ENCODE peak calls at places on chromosomes 6 and 20, in eight cellular contexts. H, V, Z, Q, J, S, P and M are unnamed samples.

GRCh38 chr6:118971682-118972081 is 36.7 kb upstream of the MCM9 start:
- DNase-seq in H (no peak), Q (no peak), P (no peak), Z (no peak), S (no peak), J (no peak), V (no peak), M (no peak)

GRCh38 chr6:111921108-111921507 is 47.9 kb upstream of the FYN start:
- DNase-seq in J (no peak), H (no peak), Q (no peak), P (no peak), S (no peak), V (no peak), Z (no peak), M (no peak)

GRCh38 chr20:52847739-52848359 is 124.3 kb upstream of the TSHZ2 start:
- DNase-seq in Z (no peak), H (peak; percentile 6), P (no peak), Q (no peak), J (no peak), V (no peak), S (no peak), M (no peak)

GRCh38 chr20:53819973-53820451 is 226.4 kb upstream of the ZNF217 start:
- DNase-seq in Z (no peak), S (no peak), J (no peak), H (no peak), V (no peak), P (no peak), Q (no peak), M (no peak)

GRCh38 chr20:48725589-48725991 is 102.2 kb downstream of the PREX1 start:
- DNase-seq in Q (no peak), P (peak; percentile 12), V (no peak), Z (no peak), S (no peak), J (no peak), H (no peak), M (no peak)

GRCh38 chr6:128710305-128710704 is 172.6 kb upstream of the LAMA2 start:
- DNase-seq in Q (no peak), H (no peak), J (no peak), P (no peak), S (no peak), V (no peak), Z (no peak), M (no peak)

GRCh38 chr6:89999154-89999553 is 104.9 kb downstream of the GJA10 start:
- DNase-seq in J (peak; percentile 48), S (no peak), Q (no peak), Z (no peak), P (peak; percentile 94), V (no peak), H (peak; percentile 100), M (peak; percentile 44)

GRCh38 chr6:43248107-43248506 is 4.8 kb downstream of the TTBK1 start:
- DNase-seq in H (no peak), J (no peak), P (no peak), S (no peak), Z (no peak), Q (no peak), V (no peak), M (no peak)

GRCh38 chr6:21909321-21909720 is 315.8 kb downstream of the SOX4 start:
- DNase-seq in H (no peak), Q (no peak), P (no peak), V (no peak), S (no peak), Z (no peak), J (no peak), M (no peak)

GRCh38 chr6:111087106-111087835 is at the start of gene SLC16A10:
- DNase-seq in Q (peak; percentile 54), H (peak; percentile 72), Z (peak; percentile 81), S (peak; percentile 77), V (peak; percentile 66), J (peak; percentile 74), P (no peak), M (peak; percentile 79)

GRCh38 chr6:129029778-129030177 is 146.8 kb downstream of the LAMA2 start:
- DNase-seq in Q (no peak), H (no peak), P (no peak), Z (no peak), S (no peak), J (no peak), V (no peak), M (no peak)

GRCh38 chr6:11323666-11324452 is 91.4 kb upstream of the NEDD9 start:
- DNase-seq in P (peak; percentile 69), H (no peak), S (no peak), J (no peak), Z (no peak), Q (no peak), V (no peak), M (peak; percentile 29)

GRCh38 chr6:89925826-89926225 is 31.6 kb downstream of the GJA10 start:
- DNase-seq in H (no peak), Q (no peak), V (no peak), J (no peak), S (no peak), P (peak; percentile 32), Z (no peak), M (no peak)

GRCh38 chr6:20403766-20404640 is 2.3 kb downstream of the E2F3 start:
- DNase-seq in Z (no peak), S (no peak), P (no peak), V (peak; percentile 70), J (no peak), H (peak; percentile 25), Q (peak; percentile 47), M (no peak)

GRCh38 chr6:43608310-43608763 is 20.7 kb downstream of the GTPBP2 start:
- DNase-seq in J (no peak), Z (peak; percentile 62), H (peak; percentile 40), V (no peak), S (peak; percentile 70), P (peak; percentile 79), Q (peak; percentile 29), M (peak; percentile 36)

GRCh38 chr6:106116125-106116524 is 30.0 kb downstream of the PRDM1 start:
- DNase-seq in H (no peak), Z (no peak), S (no peak), J (peak; percentile 48), Q (no peak), P (no peak), V (no peak), M (peak; percentile 33)